ENCODE peak calls at places on chromosomes 16 and 17, in five cellular contexts. One of them, this sample, is unnamed.

GRCh38 chr17:33267279-33267790 is 25.8 kb downstream of the ASIC2 start:
- DNase-seq in NCI-H2029: no peak
- DNase-seq in NCI-H748 treated with DMSO at 0.1 percent for 48 hours: no peak
- DNase-seq in upper lobe of right lung: no peak
- DNase-seq in T47D: no peak
- DNase-seq in this sample: no peak

GRCh38 chr16:4288148-4288921 is 15.5 kb upstream of the TFAP4 start:
- DNase-seq in NCI-H2029: no peak
- DNase-seq in NCI-H748 treated with DMSO at 0.1 percent for 48 hours: peak
- DNase-seq in upper lobe of right lung: peak
- DNase-seq in T47D: peak
- DNase-seq in this sample: peak

GRCh38 chr16:15946257-15947044 is 3.0 kb upstream of the ABCC1 start:
- DNase-seq in NCI-H2029: no peak
- DNase-seq in NCI-H748 treated with DMSO at 0.1 percent for 48 hours: no peak
- DNase-seq in upper lobe of right lung: no peak
- DNase-seq in T47D: no peak
- DNase-seq in this sample: no peak

GRCh38 chr17:38464251-38464722 is 36.0 kb downstream of the ARHGAP23 start:
- DNase-seq in NCI-H2029: no peak
- DNase-seq in NCI-H748 treated with DMSO at 0.1 percent for 48 hours: no peak
- DNase-seq in upper lobe of right lung: no peak
- DNase-seq in T47D: no peak
- DNase-seq in this sample: no peak

GRCh38 chr16:89791278-89791995 is 25.0 kb downstream of the FANCA start:
- DNase-seq in NCI-H2029: no peak
- DNase-seq in NCI-H748 treated with DMSO at 0.1 percent for 48 hours: no peak
- DNase-seq in upper lobe of right lung: no peak
- DNase-seq in T47D: no peak
- DNase-seq in this sample: no peak

GRCh38 chr17:49016775-49017463 is 19.7 kb downstream of the IGF2BP1 start:
- DNase-seq in NCI-H2029: no peak
- DNase-seq in NCI-H748 treated with DMSO at 0.1 percent for 48 hours: no peak
- DNase-seq in upper lobe of right lung: peak
- DNase-seq in T47D: no peak
- DNase-seq in this sample: no peak

GRCh38 chr16:27863377-27863776 is 200.1 kb downstream of the GSG1L start:
- DNase-seq in NCI-H2029: no peak
- DNase-seq in NCI-H748 treated with DMSO at 0.1 percent for 48 hours: no peak
- DNase-seq in upper lobe of right lung: no peak
- DNase-seq in T47D: no peak
- DNase-seq in this sample: no peak

GRCh38 chr16:78742501-78743283 is 643.2 kb downstream of the WWOX start:
- DNase-seq in NCI-H2029: no peak
- DNase-seq in NCI-H748 treated with DMSO at 0.1 percent for 48 hours: no peak
- DNase-seq in upper lobe of right lung: no peak
- DNase-seq in T47D: no peak
- DNase-seq in this sample: no peak

GRCh38 chr17:4436381-4436780 is 2.6 kb downstream of the SPNS3 start:
- DNase-seq in NCI-H2029: no peak
- DNase-seq in NCI-H748 treated with DMSO at 0.1 percent for 48 hours: no peak
- DNase-seq in upper lobe of right lung: no peak
- DNase-seq in T47D: no peak
- DNase-seq in this sample: no peak

GRCh38 chr17:142102-142661 is 4.8 kb downstream of the SCGB1C2 start:
- DNase-seq in NCI-H2029: peak
- DNase-seq in NCI-H748 treated with DMSO at 0.1 percent for 48 hours: no peak
- DNase-seq in upper lobe of right lung: peak
- DNase-seq in T47D: no peak
- DNase-seq in this sample: peak

GRCh38 chr16:4702466-4702808 is 9.1 kb downstream of the NUDT16L1 start:
- DNase-seq in NCI-H2029: no peak
- DNase-seq in NCI-H748 treated with DMSO at 0.1 percent for 48 hours: no peak
- DNase-seq in upper lobe of right lung: no peak
- DNase-seq in T47D: no peak
- DNase-seq in this sample: no peak

GRCh38 chr17:67050066-67050465 is 5.7 kb downstream of the CACNG1 start:
- DNase-seq in NCI-H2029: no peak
- DNase-seq in NCI-H748 treated with DMSO at 0.1 percent for 48 hours: no peak
- DNase-seq in upper lobe of right lung: no peak
- DNase-seq in T47D: no peak
- DNase-seq in this sample: no peak

GRCh38 chr16:3020247-3020603 is at the start of gene TNFRSF12A:
- DNase-seq in NCI-H2029: peak
- DNase-seq in NCI-H748 treated with DMSO at 0.1 percent for 48 hours: no peak
- DNase-seq in upper lobe of right lung: peak
- DNase-seq in T47D: peak
- DNase-seq in this sample: peak

GRCh38 chr17:9843152-9844010 is 17.7 kb downstream of the GLP2R start:
- DNase-seq in NCI-H2029: no peak
- DNase-seq in NCI-H748 treated with DMSO at 0.1 percent for 48 hours: no peak
- DNase-seq in upper lobe of right lung: no peak
- DNase-seq in T47D: no peak
- DNase-seq in this sample: no peak

GRCh38 chr16:71473891-71474290 is 11.8 kb upstream of the ZNF23 start:
- DNase-seq in NCI-H2029: no peak
- DNase-seq in NCI-H748 treated with DMSO at 0.1 percent for 48 hours: no peak
- DNase-seq in upper lobe of right lung: no peak
- DNase-seq in T47D: no peak
- DNase-seq in this sample: no peak

GRCh38 chr16:71413341-71413740 is 28.5 kb downstream of the TLE7 start:
- DNase-seq in NCI-H2029: no peak
- DNase-seq in NCI-H748 treated with DMSO at 0.1 percent for 48 hours: no peak
- DNase-seq in upper lobe of right lung: peak
- DNase-seq in T47D: no peak
- DNase-seq in this sample: peak

GRCh38 chr16:76278976-76279375 is 1.8 kb downstream of the CNTNAP4 start:
- DNase-seq in NCI-H2029: no peak
- DNase-seq in NCI-H748 treated with DMSO at 0.1 percent for 48 hours: peak
- DNase-seq in upper lobe of right lung: no peak
- DNase-seq in T47D: peak
- DNase-seq in this sample: no peak

GRCh38 chr16:65809627-65810026 is 556.9 kb upstream of the CDH5 start:
- DNase-seq in NCI-H2029: peak
- DNase-seq in NCI-H748 treated with DMSO at 0.1 percent for 48 hours: no peak
- DNase-seq in upper lobe of right lung: no peak
- DNase-seq in T47D: no peak
- DNase-seq in this sample: no peak

GRCh38 chr17:49896222-49896621 is 48.4 kb upstream of the TAC4 start:
- DNase-seq in NCI-H2029: no peak
- DNase-seq in NCI-H748 treated with DMSO at 0.1 percent for 48 hours: no peak
- DNase-seq in upper lobe of right lung: no peak
- DNase-seq in T47D: no peak
- DNase-seq in this sample: no peak

GRCh38 chr17:8875957-8876356 is 8.5 kb upstream of the PIK3R6 start:
- DNase-seq in NCI-H2029: no peak
- DNase-seq in NCI-H748 treated with DMSO at 0.1 percent for 48 hours: no peak
- DNase-seq in upper lobe of right lung: no peak
- DNase-seq in T47D: no peak
- DNase-seq in this sample: no peak

GRCh38 chr16:63568184-63568583 is 1531.9 kb upstream of the CDH8 start:
- DNase-seq in NCI-H2029: no peak
- DNase-seq in NCI-H748 treated with DMSO at 0.1 percent for 48 hours: no peak
- DNase-seq in upper lobe of right lung: no peak
- DNase-seq in T47D: no peak
- DNase-seq in this sample: no peak

GRCh38 chr16:10539256-10539655 is 41.1 kb downstream of the EMP2 start:
- DNase-seq in NCI-H2029: no peak
- DNase-seq in NCI-H748 treated with DMSO at 0.1 percent for 48 hours: no peak
- DNase-seq in upper lobe of right lung: no peak
- DNase-seq in T47D: no peak
- DNase-seq in this sample: no peak

GRCh38 chr17:28735242-28735722 is 6.7 kb downstream of the NEK8 start:
- DNase-seq in NCI-H2029: no peak
- DNase-seq in NCI-H748 treated with DMSO at 0.1 percent for 48 hours: no peak
- DNase-seq in upper lobe of right lung: no peak
- DNase-seq in T47D: no peak
- DNase-seq in this sample: no peak

GRCh38 chr17:67138392-67138791 is 94.0 kb downstream of the CACNG1 start:
- DNase-seq in NCI-H2029: no peak
- DNase-seq in NCI-H748 treated with DMSO at 0.1 percent for 48 hours: no peak
- DNase-seq in upper lobe of right lung: no peak
- DNase-seq in T47D: no peak
- DNase-seq in this sample: no peak

GRCh38 chr17:57881143-57881542 is 31.3 kb upstream of the MRPS23 start:
- DNase-seq in NCI-H2029: no peak
- DNase-seq in NCI-H748 treated with DMSO at 0.1 percent for 48 hours: no peak
- DNase-seq in upper lobe of right lung: no peak
- DNase-seq in T47D: no peak
- DNase-seq in this sample: no peak

GRCh38 chr16:31083081-31083480 is 5.7 kb downstream of the PRSS53 start:
- DNase-seq in NCI-H2029: no peak
- DNase-seq in NCI-H748 treated with DMSO at 0.1 percent for 48 hours: no peak
- DNase-seq in upper lobe of right lung: no peak
- DNase-seq in T47D: no peak
- DNase-seq in this sample: no peak

GRCh38 chr16:4233431-4233830 is 8.4 kb downstream of the SRL start:
- DNase-seq in NCI-H2029: no peak
- DNase-seq in NCI-H748 treated with DMSO at 0.1 percent for 48 hours: no peak
- DNase-seq in upper lobe of right lung: no peak
- DNase-seq in T47D: no peak
- DNase-seq in this sample: no peak

GRCh38 chr17:50767446-50767845 is at the start of gene ANKRD40CL:
- DNase-seq in NCI-H2029: no peak
- DNase-seq in NCI-H748 treated with DMSO at 0.1 percent for 48 hours: no peak
- DNase-seq in upper lobe of right lung: no peak
- DNase-seq in T47D: no peak
- DNase-seq in this sample: peak

GRCh38 chr16:27698266-27698665 is 148.3 kb downstream of the KATNIP start:
- DNase-seq in NCI-H2029: no peak
- DNase-seq in NCI-H748 treated with DMSO at 0.1 percent for 48 hours: no peak
- DNase-seq in upper lobe of right lung: peak
- DNase-seq in T47D: no peak
- DNase-seq in this sample: peak

GRCh38 chr16:48903054-48903453 is 293.1 kb upstream of the N4BP1 start:
- DNase-seq in NCI-H2029: no peak
- DNase-seq in NCI-H748 treated with DMSO at 0.1 percent for 48 hours: no peak
- DNase-seq in upper lobe of right lung: no peak
- DNase-seq in T47D: no peak
- DNase-seq in this sample: no peak

GRCh38 chr17:6930754-6931153 is 65.1 kb upstream of the ALOX12 start:
- DNase-seq in NCI-H2029: no peak
- DNase-seq in NCI-H748 treated with DMSO at 0.1 percent for 48 hours: no peak
- DNase-seq in upper lobe of right lung: no peak
- DNase-seq in T47D: no peak
- DNase-seq in this sample: no peak

This sample was measured in posterior vena cava.